ENCODE peak calls at places on chromosomes 1 and 21, in five cellular contexts. One of them, this sample, is unnamed.

GRCh38 chr1:97013904-97014303 is 292.3 kb downstream of the PTBP2 start:
- DNase-seq in pancreas: no peak
- DNase-seq in CD8-positive, alpha-beta T cell: no peak
- DNase-seq in uterus: no peak
- DNase-seq in prostate gland: no peak
- DNase-seq in this sample: no peak

GRCh38 chr1:13593511-13594131 is 10.0 kb downstream of the PDPN start:
- DNase-seq in prostate gland: no peak
- DNase-seq in pancreas: no peak
- DNase-seq in uterus: peak; percentile 69
- DNase-seq in CD8-positive, alpha-beta T cell: no peak
- DNase-seq in this sample: peak; percentile 50

GRCh38 chr1:19081218-19081893 is 124.9 kb upstream of the IFFO2 start:
- DNase-seq in pancreas: no peak
- DNase-seq in uterus: no peak
- DNase-seq in prostate gland: no peak
- DNase-seq in CD8-positive, alpha-beta T cell: no peak
- DNase-seq in this sample: no peak

GRCh38 chr1:182584746-182585145 is 4.3 kb downstream of the RNASEL start:
- DNase-seq in uterus: no peak
- DNase-seq in pancreas: no peak
- DNase-seq in prostate gland: no peak
- DNase-seq in CD8-positive, alpha-beta T cell: no peak
- DNase-seq in this sample: no peak

GRCh38 chr21:45387506-45387905 is 17.5 kb upstream of the COL18A1 start:
- DNase-seq in CD8-positive, alpha-beta T cell: no peak
- DNase-seq in pancreas: no peak
- DNase-seq in prostate gland: no peak
- DNase-seq in uterus: peak; percentile 22
- DNase-seq in this sample: peak; percentile 15

GRCh38 chr1:233112184-233113008 is 162.0 kb downstream of the NTPCR start:
- DNase-seq in uterus: no peak
- DNase-seq in pancreas: no peak
- DNase-seq in prostate gland: no peak
- DNase-seq in CD8-positive, alpha-beta T cell: no peak
- DNase-seq in this sample: no peak

GRCh38 chr1:232142403-232143314 is 487.3 kb downstream of the SIPA1L2 start:
- DNase-seq in CD8-positive, alpha-beta T cell: no peak
- DNase-seq in pancreas: no peak
- DNase-seq in uterus: peak; percentile 22
- DNase-seq in prostate gland: peak; percentile 21
- DNase-seq in this sample: no peak

GRCh38 chr1:218669431-218669830 is 324.3 kb downstream of the TGFB2 start:
- DNase-seq in CD8-positive, alpha-beta T cell: no peak
- DNase-seq in uterus: no peak
- DNase-seq in prostate gland: no peak
- DNase-seq in pancreas: no peak
- DNase-seq in this sample: no peak

GRCh38 chr1:71908313-71908712 is 374.0 kb downstream of the NEGR1 start:
- DNase-seq in CD8-positive, alpha-beta T cell: no peak
- DNase-seq in pancreas: no peak
- DNase-seq in prostate gland: no peak
- DNase-seq in uterus: no peak
- DNase-seq in this sample: no peak

GRCh38 chr1:10823000-10823401 is 26.6 kb upstream of the CASZ1 start:
- DNase-seq in CD8-positive, alpha-beta T cell: no peak
- DNase-seq in prostate gland: peak; percentile 39
- DNase-seq in uterus: peak; percentile 38
- DNase-seq in pancreas: no peak
- DNase-seq in this sample: peak; percentile 34

GRCh38 chr21:32917392-32918135 is 108.2 kb upstream of the OLIG2 start:
- DNase-seq in prostate gland: peak; percentile 7
- DNase-seq in CD8-positive, alpha-beta T cell: no peak
- DNase-seq in pancreas: no peak
- DNase-seq in uterus: no peak
- DNase-seq in this sample: peak; percentile 62

GRCh38 chr1:6730889-6731288 is 29.3 kb upstream of the DNAJC11 start:
- DNase-seq in prostate gland: no peak
- DNase-seq in CD8-positive, alpha-beta T cell: no peak
- DNase-seq in uterus: no peak
- DNase-seq in pancreas: no peak
- DNase-seq in this sample: no peak

GRCh38 chr1:244865028-244865371 is 657 bp upstream of the HNRNPU start:
- DNase-seq in uterus: peak; percentile 20
- DNase-seq in pancreas: no peak
- DNase-seq in CD8-positive, alpha-beta T cell: peak; percentile 44
- DNase-seq in prostate gland: no peak
- DNase-seq in this sample: peak; percentile 31

GRCh38 chr21:36076878-36077658 is 7.2 kb downstream of the CBR1 start:
- DNase-seq in pancreas: no peak
- DNase-seq in prostate gland: no peak
- DNase-seq in CD8-positive, alpha-beta T cell: no peak
- DNase-seq in uterus: no peak
- DNase-seq in this sample: no peak

GRCh38 chr1:109027841-109028240 is 14.1 kb downstream of the WDR47 start:
- DNase-seq in uterus: no peak
- DNase-seq in pancreas: no peak
- DNase-seq in prostate gland: no peak
- DNase-seq in CD8-positive, alpha-beta T cell: no peak
- DNase-seq in this sample: no peak

GRCh38 chr1:220226752-220227151 is 45.5 kb downstream of the RAB3GAP2 start:
- DNase-seq in CD8-positive, alpha-beta T cell: no peak
- DNase-seq in pancreas: no peak
- DNase-seq in prostate gland: no peak
- DNase-seq in uterus: no peak
- DNase-seq in this sample: no peak

GRCh38 chr1:30569384-30569783 is 154.0 kb downstream of the MATN1 start:
- DNase-seq in uterus: no peak
- DNase-seq in pancreas: no peak
- DNase-seq in CD8-positive, alpha-beta T cell: no peak
- DNase-seq in prostate gland: no peak
- DNase-seq in this sample: no peak

GRCh38 chr1:74502432-74502831 is 10.0 kb downstream of the LRRC53 start:
- DNase-seq in pancreas: no peak
- DNase-seq in CD8-positive, alpha-beta T cell: no peak
- DNase-seq in prostate gland: no peak
- DNase-seq in uterus: no peak
- DNase-seq in this sample: no peak

GRCh38 chr1:15858672-15859372 is 11.3 kb downstream of the SPEN start:
- DNase-seq in pancreas: no peak
- DNase-seq in prostate gland: no peak
- DNase-seq in uterus: no peak
- DNase-seq in CD8-positive, alpha-beta T cell: no peak
- DNase-seq in this sample: no peak

GRCh38 chr1:184533049-184533448 is 146.2 kb downstream of the C1orf21 start:
- DNase-seq in CD8-positive, alpha-beta T cell: no peak
- DNase-seq in uterus: no peak
- DNase-seq in pancreas: no peak
- DNase-seq in prostate gland: no peak
- DNase-seq in this sample: no peak

GRCh38 chr1:58687516-58687915 is 12.3 kb downstream of the MYSM1 start:
- DNase-seq in prostate gland: no peak
- DNase-seq in pancreas: no peak
- DNase-seq in uterus: no peak
- DNase-seq in CD8-positive, alpha-beta T cell: no peak
- DNase-seq in this sample: peak; percentile 48

GRCh38 chr1:180811886-180812285 is 100.8 kb upstream of the KIAA1614 start:
- DNase-seq in pancreas: no peak
- DNase-seq in prostate gland: no peak
- DNase-seq in CD8-positive, alpha-beta T cell: no peak
- DNase-seq in uterus: no peak
- DNase-seq in this sample: no peak

GRCh38 chr1:247054992-247055415 is 23.6 kb downstream of the ZNF670 start:
- DNase-seq in pancreas: no peak
- DNase-seq in prostate gland: no peak
- DNase-seq in uterus: peak; percentile 20
- DNase-seq in CD8-positive, alpha-beta T cell: no peak
- DNase-seq in this sample: peak; percentile 40

GRCh38 chr1:93591291-93591832 is 90.3 kb downstream of the BCAR3 start:
- DNase-seq in uterus: no peak
- DNase-seq in CD8-positive, alpha-beta T cell: no peak
- DNase-seq in pancreas: no peak
- DNase-seq in prostate gland: no peak
- DNase-seq in this sample: no peak

GRCh38 chr1:8431028-8431427 is 113.1 kb downstream of the SLC45A1 start:
- DNase-seq in uterus: no peak
- DNase-seq in prostate gland: no peak
- DNase-seq in pancreas: no peak
- DNase-seq in CD8-positive, alpha-beta T cell: peak; percentile 38
- DNase-seq in this sample: no peak
- TF ChIP-seq CTCF in uterus: no peak
- TF ChIP-seq CTCF in prostate gland: no peak
- TF ChIP-seq CTCF in pancreas: no peak
- TF ChIP-seq CTCF in CD8-positive, alpha-beta T cell: peak; percentile 45
- TF ChIP-seq CTCF in this sample: no peak

GRCh38 chr1:165444897-165445370 is at the start of gene RXRG:
- DNase-seq in prostate gland: peak; percentile 5
- DNase-seq in CD8-positive, alpha-beta T cell: no peak
- DNase-seq in uterus: no peak
- DNase-seq in pancreas: peak; percentile 78
- DNase-seq in this sample: peak; percentile 72
- H3K27ac ChIP-seq in prostate gland: no peak within 1 kb of the TSS
- H3K27ac ChIP-seq in CD8-positive, alpha-beta T cell: no peak within 1 kb of the TSS
- H3K27ac ChIP-seq in uterus: no peak within 1 kb of the TSS
- H3K27ac ChIP-seq in pancreas: no peak within 1 kb of the TSS
- H3K27ac ChIP-seq in this sample: peak within 1 kb of the TSS; percentile 39

DNA sequence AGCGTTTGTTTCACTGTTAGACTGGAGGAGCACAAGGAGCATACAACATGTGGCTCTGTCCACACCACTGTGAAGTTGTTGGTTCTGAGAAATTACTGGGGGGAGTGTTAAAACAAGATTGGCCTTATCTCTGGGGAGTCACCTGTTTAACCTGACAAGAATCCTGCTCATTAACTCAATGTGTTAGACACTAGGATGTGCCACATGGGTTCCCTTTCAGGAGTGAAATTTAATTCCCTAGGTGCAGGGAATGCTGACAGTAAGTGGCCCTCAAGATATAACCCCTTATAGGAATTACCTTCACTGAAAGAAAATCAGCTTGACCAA is 45.8 kb upstream of the WNT2B start:
- DNase-seq in prostate gland: no peak
- DNase-seq in uterus: no peak
- DNase-seq in pancreas: no peak
- DNase-seq in CD8-positive, alpha-beta T cell: no peak
- DNase-seq in this sample: no peak
- TF ChIP-seq CTCF in prostate gland: no peak
- TF ChIP-seq CTCF in uterus: no peak
- TF ChIP-seq CTCF in pancreas: no peak
- TF ChIP-seq CTCF in CD8-positive, alpha-beta T cell: no peak
- TF ChIP-seq CTCF in this sample: no peak

GRCh38 chr1:64623750-64624445 is 121.0 kb upstream of the RAVER2 start:
- DNase-seq in prostate gland: no peak
- DNase-seq in CD8-positive, alpha-beta T cell: no peak
- DNase-seq in uterus: peak; percentile 26
- DNase-seq in pancreas: no peak
- DNase-seq in this sample: no peak
- H3K27ac ChIP-seq in prostate gland: no peak overlapping the region
- H3K27ac ChIP-seq in CD8-positive, alpha-beta T cell: no peak overlapping the region
- H3K27ac ChIP-seq in uterus: no peak overlapping the region
- H3K27ac ChIP-seq in pancreas: no peak overlapping the region
- H3K27ac ChIP-seq in this sample: no peak overlapping the region

GRCh38 chr1:154851392-154852177 is 18.5 kb downstream of the KCNN3 start:
- DNase-seq in prostate gland: no peak
- DNase-seq in pancreas: no peak
- DNase-seq in CD8-positive, alpha-beta T cell: no peak
- DNase-seq in uterus: peak; percentile 49
- DNase-seq in this sample: no peak

GRCh38 chr1:154847891-154848290 is 22.2 kb downstream of the KCNN3 start:
- DNase-seq in prostate gland: no peak
- DNase-seq in uterus: peak; percentile 60
- DNase-seq in pancreas: no peak
- DNase-seq in CD8-positive, alpha-beta T cell: no peak
- DNase-seq in this sample: no peak

GRCh38 chr1:154846921-154847442 is 23.1 kb downstream of the KCNN3 start:
- DNase-seq in uterus: peak; percentile 55
- DNase-seq in CD8-positive, alpha-beta T cell: no peak
- DNase-seq in pancreas: no peak
- DNase-seq in prostate gland: no peak
- DNase-seq in this sample: no peak

GRCh38 chr1:154849645-154850131 is 20.4 kb downstream of the KCNN3 start:
- DNase-seq in CD8-positive, alpha-beta T cell: no peak
- DNase-seq in prostate gland: no peak
- DNase-seq in pancreas: no peak
- DNase-seq in uterus: no peak
- DNase-seq in this sample: no peak

DNA sequence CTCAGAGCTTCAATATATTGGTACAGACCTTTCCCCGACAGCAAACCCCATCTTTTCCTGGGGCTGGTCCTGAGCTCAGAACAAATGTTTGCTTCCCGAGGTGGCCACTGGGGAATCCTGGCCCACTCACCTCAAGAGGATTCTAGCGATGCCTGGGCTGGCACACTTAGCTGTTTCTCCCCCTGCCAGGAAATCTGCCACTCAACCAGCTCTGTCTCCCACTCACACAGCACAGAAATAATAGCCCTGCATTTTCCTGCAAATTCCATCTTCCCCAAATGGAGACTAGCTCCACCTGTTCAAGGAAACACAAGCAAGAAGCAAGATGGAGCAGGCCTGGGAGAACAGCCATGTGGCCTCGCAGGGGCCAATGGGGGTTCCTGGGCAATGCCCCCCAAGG is 21.1 kb downstream of the KCNN3 start:
- DNase-seq in prostate gland: no peak
- DNase-seq in uterus: no peak
- DNase-seq in pancreas: no peak
- DNase-seq in CD8-positive, alpha-beta T cell: no peak
- DNase-seq in this sample: no peak
- TF ChIP-seq CTCF in prostate gland: no peak
- TF ChIP-seq CTCF in uterus: no peak
- TF ChIP-seq CTCF in pancreas: no peak
- TF ChIP-seq CTCF in CD8-positive, alpha-beta T cell: no peak
- TF ChIP-seq CTCF in this sample: no peak

DNA sequence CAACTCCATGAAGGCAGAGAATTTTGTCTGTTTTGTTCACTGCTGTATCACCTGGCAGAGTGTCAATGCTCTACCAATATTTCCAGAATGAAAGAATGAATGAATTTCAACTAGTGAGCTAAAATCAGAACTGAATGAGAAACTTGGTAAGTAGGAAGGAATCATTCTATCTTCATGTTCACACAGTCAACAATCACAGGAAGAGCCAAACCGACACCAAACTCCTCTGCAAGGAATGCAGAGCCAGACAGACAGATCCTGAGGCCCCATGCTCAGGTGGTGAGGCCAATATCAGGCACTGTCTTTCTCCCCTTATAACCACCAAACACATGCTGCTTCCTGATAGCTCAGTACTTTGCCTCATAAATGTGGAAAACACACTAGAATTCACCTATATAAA is 139.1 kb downstream of the SLC45A1 start:
- DNase-seq in pancreas: no peak
- DNase-seq in prostate gland: no peak
- DNase-seq in CD8-positive, alpha-beta T cell: no peak
- DNase-seq in uterus: no peak
- DNase-seq in this sample: no peak
- H3K27ac ChIP-seq in pancreas: no peak overlapping the region
- H3K27ac ChIP-seq in prostate gland: peak overlapping the region; percentile 53
- H3K27ac ChIP-seq in CD8-positive, alpha-beta T cell: no peak overlapping the region
- H3K27ac ChIP-seq in uterus: peak overlapping the region; percentile 80
- H3K27ac ChIP-seq in this sample: peak overlapping the region; percentile 42

GRCh38 chr1:53175302-53175913 is 21.2 kb upstream of the CPT2 start:
- DNase-seq in pancreas: no peak
- DNase-seq in uterus: no peak
- DNase-seq in prostate gland: no peak
- DNase-seq in CD8-positive, alpha-beta T cell: no peak
- DNase-seq in this sample: no peak

GRCh38 chr1:53176452-53177344 is 19.9 kb upstream of the CPT2 start:
- DNase-seq in pancreas: peak; percentile 66
- DNase-seq in prostate gland: peak; percentile 78
- DNase-seq in uterus: peak; percentile 26
- DNase-seq in CD8-positive, alpha-beta T cell: no peak
- DNase-seq in this sample: peak; percentile 44

GRCh38 chr1:53172751-53173498 is 23.7 kb upstream of the CPT2 start:
- DNase-seq in pancreas: no peak
- DNase-seq in CD8-positive, alpha-beta T cell: no peak
- DNase-seq in uterus: no peak
- DNase-seq in prostate gland: no peak
- DNase-seq in this sample: no peak
- TF ChIP-seq CTCF in pancreas: no peak
- TF ChIP-seq CTCF in CD8-positive, alpha-beta T cell: no peak
- TF ChIP-seq CTCF in uterus: peak; percentile 9
- TF ChIP-seq CTCF in prostate gland: no peak
- TF ChIP-seq CTCF in this sample: no peak

This sample was measured in heart left ventricle.